ENCODE peak calls at places on chromosomes 11 and 22, in eight cellular contexts. X is AG10803; U is endothelial cell; M is colonic mucosa; K is dermis microvascular lymphatic vessel endothelial cell; Q is stimulated activated CD8-positive, alpha-beta memory T cell treated with anti-CD3 and anti-CD28 coated beads, Interleukin-7, amount 100 ng/mL, for 1 hour; G is bronchial epithelial cell; W is C1 segment of cervical spinal cord. H is an unnamed sample.

GRCh38 chr11:96085349-96085910 is 161.5 kb upstream of the MTMR2 start:
- DNase-seq in X (no peak), U (no peak), M (no peak), K (no peak), Q (no peak), G (no peak), W (no peak), H (no peak)

GRCh38 chr22:23245045-23245798 is 64.9 kb downstream of the BCR start:
- DNase-seq in X (no peak), U (no peak), M (no peak), K (no peak), Q (no peak), G (peak; percentile 70), W (no peak), H (no peak)

GRCh38 chr22:30180616-30181015 is 65.9 kb downstream of the LIF start:
- DNase-seq in X (no peak), U (no peak), M (no peak), K (no peak), Q (no peak), G (no peak), W (no peak), H (no peak)

GRCh38 chr11:60855726-60856633 is at the start of gene PTGDR2:
- DNase-seq in X (no peak), U (no peak), M (peak; percentile 47), K (no peak), Q (no peak), G (no peak), W (no peak), H (no peak)

GRCh38 chr11:66979336-66979980 is 4.4 kb downstream of the C11orf86 start:
- DNase-seq in X (peak; percentile 86), U (no peak), M (no peak), K (no peak), Q (no peak), G (no peak), W (no peak), H (no peak)

GRCh38 chr11:34439521-34440258 is 956 bp downstream of the CAT start:
- DNase-seq in X (no peak), U (no peak), M (peak; percentile 43), K (no peak), Q (no peak), G (no peak), W (no peak), H (no peak)

GRCh38 chr11:59182457-59183151 is 10.7 kb downstream of the DTX4 start:
- DNase-seq in X (no peak), U (no peak), M (peak; percentile 81), K (no peak), Q (no peak), G (peak; percentile 41), W (no peak), H (no peak)

GRCh38 chr11:12914401-12914912 is 94.7 kb upstream of the RASSF10 start:
- DNase-seq in X (peak; percentile 90), U (peak; percentile 78), M (peak; percentile 29), K (peak; percentile 10), Q (no peak), G (no peak), W (peak; percentile 84), H (no peak)

GRCh38 chr22:20578192-20578591 is 70.8 kb downstream of the MED15 start:
- DNase-seq in X (no peak), U (no peak), M (no peak), K (no peak), Q (no peak), G (no peak), W (no peak), H (no peak)

GRCh38 chr11:27934830-27935145 is 173.2 kb downstream of the KIF18A start:
- DNase-seq in X (peak; percentile 97), U (no peak), M (no peak), K (peak; percentile 73), Q (no peak), G (peak; percentile 93), W (no peak), H (no peak)

GRCh38 chr11:130162733-130163132 is 3.2 kb downstream of the ST14 start:
- DNase-seq in X (peak; percentile 42), U (no peak), M (peak; percentile 51), K (no peak), Q (no peak), G (peak; percentile 86), W (no peak), H (no peak)

GRCh38 chr11:8731647-8732188 is 49.1 kb downstream of the RPL27A start:
- DNase-seq in X (no peak), U (no peak), M (no peak), K (no peak), Q (no peak), G (no peak), W (no peak), H (no peak)

GRCh38 chr11:76918941-76919386 is 58.2 kb downstream of the ACER3 start:
- DNase-seq in X (peak; percentile 72), U (no peak), M (peak; percentile 25), K (peak; percentile 77), Q (no peak), G (peak; percentile 65), W (no peak), H (no peak)

GRCh38 chr22:44707752-44708151 is 5.7 kb downstream of the PRR5 start:
- DNase-seq in X (peak; percentile 33), U (no peak), M (no peak), K (no peak), Q (no peak), G (peak; percentile 74), W (no peak), H (no peak)

GRCh38 chr22:44311855-44312170 is 938 bp downstream of the SHISAL1 start:
- DNase-seq in X (peak; percentile 80), U (no peak), M (no peak), K (peak; percentile 75), Q (no peak), G (peak; percentile 69), W (no peak), H (no peak)

GRCh38 chr11:28072321-28072720 is 35.6 kb downstream of the KIF18A start:
- DNase-seq in X (peak; percentile 14), U (no peak), M (no peak), K (peak; percentile 33), Q (no peak), G (no peak), W (no peak), H (no peak)

GRCh38 chr22:27336151-27337090 is 465.1 kb downstream of the MN1 start:
- DNase-seq in X (peak; percentile 67), U (no peak), M (no peak), K (no peak), Q (no peak), G (peak; percentile 97), W (no peak), H (no peak)

GRCh38 chr11:95985174-95985808 is 61.4 kb upstream of the MTMR2 start:
- DNase-seq in X (peak; percentile 50), U (no peak), M (no peak), K (no peak), Q (no peak), G (peak; percentile 17), W (no peak), H (no peak)

GRCh38 chr11:112580864-112581263 is 320.2 kb upstream of the PLET1 start:
- DNase-seq in X (no peak), U (no peak), M (no peak), K (no peak), Q (no peak), G (no peak), W (no peak), H (no peak)

GRCh38 chr22:43226368-43226979 is 39.5 kb upstream of the TTLL12 start:
- DNase-seq in X (peak; percentile 40), U (no peak), M (no peak), K (no peak), Q (no peak), G (no peak), W (no peak), H (no peak)

GRCh38 chr11:79243412-79244174 is 197.2 kb downstream of the TENM4 start:
- DNase-seq in X (no peak), U (no peak), M (no peak), K (no peak), Q (no peak), G (no peak), W (no peak), H (no peak)

GRCh38 chr22:49738006-49738405 is 89.7 kb downstream of the BRD1 start:
- DNase-seq in X (no peak), U (no peak), M (no peak), K (no peak), Q (no peak), G (no peak), W (no peak), H (no peak)

GRCh38 chr11:11946180-11946579 is 62.2 kb downstream of the DKK3 start:
- DNase-seq in X (peak; percentile 72), U (no peak), M (no peak), K (no peak), Q (no peak), G (no peak), W (no peak), H (no peak)

GRCh38 chr11:72918825-72919224 is 104.6 kb downstream of the ATG16L2 start:
- DNase-seq in X (peak; percentile 17), U (no peak), M (no peak), K (no peak), Q (no peak), G (no peak), W (no peak), H (no peak)

GRCh38 chr11:82890002-82890341 is 10.3 kb downstream of the PRCP start:
- DNase-seq in X (no peak), U (no peak), M (no peak), K (no peak), Q (no peak), G (no peak), W (no peak), H (no peak)

GRCh38 chr22:45942344-45942743 is 34.6 kb downstream of the WNT7B start:
- DNase-seq in X (no peak), U (no peak), M (no peak), K (no peak), Q (no peak), G (no peak), W (no peak), H (no peak)

GRCh38 chr11:7416080-7416479 is 69.2 kb upstream of the OLFML1 start:
- DNase-seq in X (no peak), U (no peak), M (no peak), K (no peak), Q (no peak), G (no peak), W (no peak), H (no peak)

GRCh38 chr11:2886191-2886894 is 768 bp upstream of the CDKN1C start:
- DNase-seq in X (no peak), U (peak; percentile 67), M (no peak), K (peak; percentile 30), Q (no peak), G (no peak), W (no peak), H (no peak)

GRCh38 chr11:7451520-7451919 is 33.8 kb upstream of the OLFML1 start:
- DNase-seq in X (no peak), U (no peak), M (no peak), K (no peak), Q (no peak), G (no peak), W (no peak), H (no peak)

GRCh38 chr11:69210660-69211035 is 54.9 kb downstream of the SMIM38 start:
- DNase-seq in X (no peak), U (no peak), M (no peak), K (no peak), Q (no peak), G (no peak), W (no peak), H (no peak)

GRCh38 chr11:10588904-10589303 is 20.4 kb upstream of the LYVE1 start:
- DNase-seq in X (peak; percentile 16), U (no peak), M (no peak), K (no peak), Q (no peak), G (peak; percentile 84), W (no peak), H (no peak)

GRCh38 chr11:47467372-47467771 is 18.4 kb upstream of the RAPSN start:
- DNase-seq in X (no peak), U (no peak), M (peak; percentile 68), K (no peak), Q (no peak), G (no peak), W (no peak), H (no peak)

GRCh38 chr11:69394234-69394891 is 87.1 kb upstream of the LINC01488 start:
- DNase-seq in X (no peak), U (no peak), M (no peak), K (no peak), Q (no peak), G (no peak), W (no peak), H (no peak)

GRCh38 chr22:37643225-37643847 is 3.9 kb downstream of the SH3BP1 start:
- DNase-seq in X (peak; percentile 54), U (peak; percentile 97), M (peak; percentile 93), K (peak; percentile 63), Q (peak; percentile 73), G (peak; percentile 59), W (peak; percentile 72), H (peak; percentile 75)

H was measured in central memory CD8-positive, alpha-beta T cell.